ENCODE peak calls at places on chromosomes 3 and 15, in ten cellular contexts. One of them, this sample, is unnamed.

GRCh38 chr3:53171109-53171453 is 10.1 kb downstream of the PRKCD start:
- DNase-seq in mucosa of descending colon: no peak
- DNase-seq in heart left ventricle: no peak
- DNase-seq in sigmoid colon: no peak
- DNase-seq in OCI-LY7: peak
- DNase-seq in fibroblast of the aortic adventitia: no peak
- DNase-seq in ovary: no peak
- DNase-seq in HepG2: peak
- DNase-seq in dorsolateral prefrontal cortex: no peak
- DNase-seq in endodermal cell: no peak
- DNase-seq in this sample: no peak

GRCh38 chr3:184358921-184359350 is 2.5 kb downstream of the CLCN2 start:
- DNase-seq in heart left ventricle: no peak
- DNase-seq in OCI-LY7: no peak
- DNase-seq in sigmoid colon: no peak
- DNase-seq in ovary: no peak
- DNase-seq in endodermal cell: no peak
- DNase-seq in dorsolateral prefrontal cortex: no peak
- DNase-seq in mucosa of descending colon: no peak
- DNase-seq in fibroblast of the aortic adventitia: no peak
- DNase-seq in HepG2: no peak
- DNase-seq in this sample: no peak

GRCh38 chr3:197117107-197117506 is 87.5 kb upstream of the MELTF start:
- DNase-seq in sigmoid colon: no peak
- DNase-seq in HepG2: no peak
- DNase-seq in ovary: no peak
- DNase-seq in mucosa of descending colon: no peak
- DNase-seq in OCI-LY7: no peak
- DNase-seq in fibroblast of the aortic adventitia: peak
- DNase-seq in heart left ventricle: no peak
- DNase-seq in endodermal cell: no peak
- DNase-seq in dorsolateral prefrontal cortex: no peak
- DNase-seq in this sample: no peak

GRCh38 chr3:40985195-40985594 is 214.1 kb upstream of the CTNNB1 start:
- DNase-seq in dorsolateral prefrontal cortex: no peak
- DNase-seq in ovary: no peak
- DNase-seq in mucosa of descending colon: no peak
- DNase-seq in HepG2: no peak
- DNase-seq in endodermal cell: no peak
- DNase-seq in sigmoid colon: no peak
- DNase-seq in fibroblast of the aortic adventitia: no peak
- DNase-seq in OCI-LY7: no peak
- DNase-seq in heart left ventricle: no peak
- DNase-seq in this sample: no peak

GRCh38 chr3:62589078-62589477 is 215.7 kb upstream of the FEZF2 start:
- DNase-seq in ovary: no peak
- DNase-seq in dorsolateral prefrontal cortex: no peak
- DNase-seq in HepG2: no peak
- DNase-seq in mucosa of descending colon: no peak
- DNase-seq in sigmoid colon: no peak
- DNase-seq in OCI-LY7: no peak
- DNase-seq in endodermal cell: no peak
- DNase-seq in fibroblast of the aortic adventitia: no peak
- DNase-seq in heart left ventricle: no peak
- DNase-seq in this sample: no peak

GRCh38 chr3:129503387-129504010 is 24.9 kb upstream of the RHO start:
- DNase-seq in ovary: no peak
- DNase-seq in fibroblast of the aortic adventitia: no peak
- DNase-seq in OCI-LY7: no peak
- DNase-seq in endodermal cell: no peak
- DNase-seq in HepG2: no peak
- DNase-seq in dorsolateral prefrontal cortex: no peak
- DNase-seq in heart left ventricle: no peak
- DNase-seq in sigmoid colon: no peak
- DNase-seq in mucosa of descending colon: no peak
- DNase-seq in this sample: no peak

GRCh38 chr3:29453278-29453961 is 172.5 kb downstream of the RBMS3 start:
- DNase-seq in mucosa of descending colon: peak
- DNase-seq in sigmoid colon: peak
- DNase-seq in dorsolateral prefrontal cortex: no peak
- DNase-seq in endodermal cell: no peak
- DNase-seq in heart left ventricle: no peak
- DNase-seq in OCI-LY7: no peak
- DNase-seq in fibroblast of the aortic adventitia: peak
- DNase-seq in ovary: no peak
- DNase-seq in HepG2: no peak
- DNase-seq in this sample: no peak

GRCh38 chr3:53116956-53117355 is 13.3 kb downstream of the RFT1 start:
- DNase-seq in HepG2: no peak
- DNase-seq in OCI-LY7: no peak
- DNase-seq in heart left ventricle: no peak
- DNase-seq in ovary: no peak
- DNase-seq in dorsolateral prefrontal cortex: no peak
- DNase-seq in mucosa of descending colon: no peak
- DNase-seq in endodermal cell: no peak
- DNase-seq in sigmoid colon: no peak
- DNase-seq in fibroblast of the aortic adventitia: no peak
- DNase-seq in this sample: no peak

GRCh38 chr3:32336123-32336518 is 55.5 kb upstream of the CMTM7 start:
- DNase-seq in heart left ventricle: no peak
- DNase-seq in sigmoid colon: no peak
- DNase-seq in fibroblast of the aortic adventitia: no peak
- DNase-seq in dorsolateral prefrontal cortex: no peak
- DNase-seq in OCI-LY7: no peak
- DNase-seq in endodermal cell: no peak
- DNase-seq in HepG2: no peak
- DNase-seq in mucosa of descending colon: no peak
- DNase-seq in ovary: no peak
- DNase-seq in this sample: no peak

GRCh38 chr3:129919806-129920205 is 26.3 kb upstream of the TMCC1 start:
- DNase-seq in dorsolateral prefrontal cortex: no peak
- DNase-seq in ovary: no peak
- DNase-seq in HepG2: no peak
- DNase-seq in endodermal cell: no peak
- DNase-seq in heart left ventricle: no peak
- DNase-seq in OCI-LY7: no peak
- DNase-seq in sigmoid colon: no peak
- DNase-seq in fibroblast of the aortic adventitia: no peak
- DNase-seq in mucosa of descending colon: no peak
- DNase-seq in this sample: no peak

GRCh38 chr3:72347819-72348319 is 500.4 kb downstream of the SHQ1 start:
- DNase-seq in endodermal cell: peak
- DNase-seq in ovary: no peak
- DNase-seq in OCI-LY7: no peak
- DNase-seq in HepG2: no peak
- DNase-seq in dorsolateral prefrontal cortex: peak
- DNase-seq in sigmoid colon: peak
- DNase-seq in heart left ventricle: peak
- DNase-seq in fibroblast of the aortic adventitia: peak
- DNase-seq in mucosa of descending colon: peak
- DNase-seq in this sample: no peak

GRCh38 chr3:50161320-50161719 is 6.2 kb downstream of the SEMA3F start:
- DNase-seq in mucosa of descending colon: peak
- DNase-seq in OCI-LY7: no peak
- DNase-seq in endodermal cell: no peak
- DNase-seq in fibroblast of the aortic adventitia: no peak
- DNase-seq in dorsolateral prefrontal cortex: no peak
- DNase-seq in HepG2: no peak
- DNase-seq in ovary: no peak
- DNase-seq in sigmoid colon: no peak
- DNase-seq in heart left ventricle: no peak
- DNase-seq in this sample: no peak

GRCh38 chr15:69325456-69325971 is 26.8 kb downstream of the PAQR5 start:
- DNase-seq in ovary: no peak
- DNase-seq in HepG2: no peak
- DNase-seq in sigmoid colon: no peak
- DNase-seq in OCI-LY7: no peak
- DNase-seq in fibroblast of the aortic adventitia: no peak
- DNase-seq in mucosa of descending colon: no peak
- DNase-seq in heart left ventricle: no peak
- DNase-seq in dorsolateral prefrontal cortex: no peak
- DNase-seq in endodermal cell: no peak
- DNase-seq in this sample: no peak

GRCh38 chr3:150264560-150264959 is 143.5 kb upstream of the TSC22D2 start:
- DNase-seq in mucosa of descending colon: no peak
- DNase-seq in sigmoid colon: no peak
- DNase-seq in fibroblast of the aortic adventitia: no peak
- DNase-seq in ovary: no peak
- DNase-seq in endodermal cell: no peak
- DNase-seq in OCI-LY7: no peak
- DNase-seq in HepG2: no peak
- DNase-seq in heart left ventricle: no peak
- DNase-seq in dorsolateral prefrontal cortex: no peak
- DNase-seq in this sample: no peak

GRCh38 chr3:194675081-194675640 is 3.2 kb upstream of the LSG1 start:
- DNase-seq in mucosa of descending colon: no peak
- DNase-seq in fibroblast of the aortic adventitia: no peak
- DNase-seq in dorsolateral prefrontal cortex: no peak
- DNase-seq in endodermal cell: no peak
- DNase-seq in ovary: no peak
- DNase-seq in HepG2: no peak
- DNase-seq in OCI-LY7: no peak
- DNase-seq in sigmoid colon: no peak
- DNase-seq in heart left ventricle: no peak
- DNase-seq in this sample: no peak

GRCh38 chr3:66092175-66092990 is 53.7 kb upstream of the MAGI1 start:
- DNase-seq in endodermal cell: no peak
- DNase-seq in fibroblast of the aortic adventitia: peak
- DNase-seq in HepG2: no peak
- DNase-seq in mucosa of descending colon: no peak
- DNase-seq in dorsolateral prefrontal cortex: no peak
- DNase-seq in ovary: no peak
- DNase-seq in heart left ventricle: no peak
- DNase-seq in sigmoid colon: no peak
- DNase-seq in OCI-LY7: no peak
- DNase-seq in this sample: no peak

GRCh38 chr3:108546249-108546648 is 35.9 kb upstream of the MYH15 start:
- DNase-seq in endodermal cell: no peak
- DNase-seq in heart left ventricle: no peak
- DNase-seq in mucosa of descending colon: no peak
- DNase-seq in sigmoid colon: no peak
- DNase-seq in OCI-LY7: no peak
- DNase-seq in dorsolateral prefrontal cortex: no peak
- DNase-seq in ovary: no peak
- DNase-seq in HepG2: no peak
- DNase-seq in fibroblast of the aortic adventitia: peak
- DNase-seq in this sample: no peak
- H3K4me3 ChIP-seq in endodermal cell: no peak
- H3K4me3 ChIP-seq in heart left ventricle: peak
- H3K4me3 ChIP-seq in mucosa of descending colon: no peak
- H3K4me3 ChIP-seq in sigmoid colon: no peak
- H3K4me3 ChIP-seq in OCI-LY7: no peak
- H3K4me3 ChIP-seq in dorsolateral prefrontal cortex: no peak
- H3K4me3 ChIP-seq in ovary: no peak
- H3K4me3 ChIP-seq in HepG2: no peak
- H3K4me3 ChIP-seq in fibroblast of the aortic adventitia: peak
- H3K4me3 ChIP-seq in this sample: peak

GRCh38 chr15:101193063-101193712 is 58.7 kb downstream of the CHSY1 start:
- DNase-seq in dorsolateral prefrontal cortex: no peak
- DNase-seq in heart left ventricle: peak
- DNase-seq in fibroblast of the aortic adventitia: peak
- DNase-seq in mucosa of descending colon: no peak
- DNase-seq in HepG2: no peak
- DNase-seq in OCI-LY7: no peak
- DNase-seq in endodermal cell: peak
- DNase-seq in sigmoid colon: no peak
- DNase-seq in ovary: peak
- DNase-seq in this sample: no peak
- H3K4me3 ChIP-seq in dorsolateral prefrontal cortex: no peak
- H3K4me3 ChIP-seq in heart left ventricle: peak
- H3K4me3 ChIP-seq in fibroblast of the aortic adventitia: peak
- H3K4me3 ChIP-seq in mucosa of descending colon: no peak
- H3K4me3 ChIP-seq in HepG2: no peak
- H3K4me3 ChIP-seq in OCI-LY7: no peak
- H3K4me3 ChIP-seq in endodermal cell: no peak
- H3K4me3 ChIP-seq in sigmoid colon: no peak
- H3K4me3 ChIP-seq in ovary: no peak
- H3K4me3 ChIP-seq in this sample: no peak

GRCh38 chr15:89577776-89578115 is 2.5 kb downstream of the TICRR start:
- DNase-seq in mucosa of descending colon: no peak
- DNase-seq in ovary: no peak
- DNase-seq in dorsolateral prefrontal cortex: no peak
- DNase-seq in heart left ventricle: no peak
- DNase-seq in fibroblast of the aortic adventitia: no peak
- DNase-seq in sigmoid colon: no peak
- DNase-seq in OCI-LY7: no peak
- DNase-seq in endodermal cell: peak
- DNase-seq in HepG2: no peak
- DNase-seq in this sample: no peak
- H3K4me3 ChIP-seq in mucosa of descending colon: no peak
- H3K4me3 ChIP-seq in ovary: no peak
- H3K4me3 ChIP-seq in dorsolateral prefrontal cortex: no peak
- H3K4me3 ChIP-seq in heart left ventricle: no peak
- H3K4me3 ChIP-seq in fibroblast of the aortic adventitia: peak
- H3K4me3 ChIP-seq in sigmoid colon: no peak
- H3K4me3 ChIP-seq in OCI-LY7: peak
- H3K4me3 ChIP-seq in endodermal cell: peak
- H3K4me3 ChIP-seq in HepG2: peak
- H3K4me3 ChIP-seq in this sample: no peak

DNA sequence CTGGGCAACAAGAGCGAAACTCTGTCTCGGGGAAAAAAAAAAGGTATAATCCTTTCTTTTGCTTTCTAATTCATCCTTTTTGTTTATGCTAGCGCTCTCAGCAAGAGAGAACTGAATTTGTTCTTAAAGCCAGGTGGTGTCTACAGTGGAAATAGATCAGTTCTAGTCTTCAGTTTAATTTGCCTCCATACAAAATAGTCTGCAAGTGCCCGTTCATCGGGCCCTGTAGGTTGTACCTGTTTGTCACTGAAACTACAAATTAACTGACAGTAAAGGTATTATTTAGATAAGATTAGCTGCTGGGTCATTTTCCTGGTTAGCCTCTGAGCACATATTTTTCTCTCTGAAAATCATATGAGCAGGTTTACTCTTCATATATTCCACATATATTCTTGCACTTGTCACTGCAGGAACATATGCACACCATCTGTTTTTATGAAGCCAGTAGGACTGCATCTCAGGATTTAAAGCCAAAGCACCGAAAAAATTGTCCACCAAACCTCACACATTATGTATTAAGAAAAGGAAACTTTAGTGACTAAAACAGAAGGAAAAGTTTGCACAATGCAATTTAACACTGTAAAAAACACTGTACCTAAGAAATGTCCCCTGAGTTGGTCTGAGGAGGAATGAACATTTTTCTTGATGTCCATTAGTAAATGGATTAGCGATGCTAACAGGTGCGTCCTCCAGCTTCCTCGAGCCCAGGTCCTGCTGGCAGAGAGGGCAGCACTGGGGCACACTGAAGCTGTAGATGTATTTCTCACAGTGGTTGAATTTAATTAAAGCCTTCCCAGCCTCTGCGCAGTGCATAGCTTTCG is 437 bp downstream of the MKRN2OS start:
- DNase-seq in endodermal cell: no peak
- DNase-seq in dorsolateral prefrontal cortex: no peak
- DNase-seq in mucosa of descending colon: no peak
- DNase-seq in OCI-LY7: no peak
- DNase-seq in sigmoid colon: no peak
- DNase-seq in ovary: no peak
- DNase-seq in HepG2: no peak
- DNase-seq in fibroblast of the aortic adventitia: no peak
- DNase-seq in heart left ventricle: no peak
- DNase-seq in this sample: no peak
- H3K4me3 ChIP-seq in endodermal cell: peak
- H3K4me3 ChIP-seq in dorsolateral prefrontal cortex: no peak
- H3K4me3 ChIP-seq in mucosa of descending colon: peak
- H3K4me3 ChIP-seq in OCI-LY7: no peak
- H3K4me3 ChIP-seq in sigmoid colon: no peak
- H3K4me3 ChIP-seq in ovary: no peak
- H3K4me3 ChIP-seq in HepG2: no peak
- H3K4me3 ChIP-seq in fibroblast of the aortic adventitia: no peak
- H3K4me3 ChIP-seq in heart left ventricle: no peak
- H3K4me3 ChIP-seq in this sample: peak